ENCODE peak calls at places on chromosomes 12 and 14, in eight cellular contexts. F, D, I, R, H, G, K and V are unnamed samples.

GRCh38 chr12:118586433-118586832 is 210.1 kb downstream of the SUDS3 start:
- DNase-seq in K (no peak), R (no peak), I (no peak), D (no peak), F (no peak), H (no peak), G (no peak), V (no peak)

GRCh38 chr12:3218150-3218845 is 141.1 kb downstream of the TSPAN9 start:
- DNase-seq in D (no peak), H (no peak), G (no peak), I (peak; percentile 70), K (peak; percentile 87), F (no peak), R (peak; percentile 55), V (peak; percentile 58)

GRCh38 chr14:30958555-30959407 is 66.7 kb upstream of the AP4S1 start:
- DNase-seq in F (no peak), K (no peak), G (no peak), R (no peak), I (no peak), D (no peak), H (no peak), V (no peak)

GRCh38 chr12:188910-189621 is 24.9 kb downstream of the SLC6A12 start:
- DNase-seq in K (peak; percentile 96), R (no peak), I (peak; percentile 91), F (no peak), D (peak; percentile 64), G (peak; percentile 89), H (peak; percentile 59), V (no peak)

GRCh38 chr14:69268763-69269162 is 8.8 kb downstream of the GALNT16 start:
- DNase-seq in H (peak; percentile 63), G (no peak), I (no peak), F (no peak), R (no peak), D (no peak), K (no peak), V (no peak)

GRCh38 chr14:103576371-103577024 is 13.7 kb downstream of the COA8 start:
- DNase-seq in K (peak; percentile 92), I (peak; percentile 91), R (no peak), H (peak; percentile 89), D (no peak), F (peak; percentile 53), G (peak; percentile 53), V (peak; percentile 97)

GRCh38 chr12:77190022-77190421 is 124.7 kb upstream of the E2F7 start:
- DNase-seq in K (no peak), I (no peak), R (no peak), G (no peak), D (no peak), F (no peak), H (no peak), V (no peak)

GRCh38 chr12:100656806-100657205 is 83.3 kb downstream of the GAS2L3 start:
- DNase-seq in I (no peak), R (no peak), H (no peak), K (no peak), F (no peak), G (no peak), D (no peak), V (no peak)

GRCh38 chr14:89368490-89369477 is 48.2 kb downstream of the FOXN3 start:
- DNase-seq in G (no peak), K (no peak), R (no peak), H (no peak), F (no peak), D (no peak), I (peak; percentile 69), V (no peak)

GRCh38 chr12:70739741-70740140 is 102.5 kb upstream of the PTPRB start:
- DNase-seq in I (no peak), D (no peak), G (no peak), F (no peak), H (no peak), R (no peak), K (no peak), V (no peak)

GRCh38 chr14:72666610-72667009 is 227.3 kb downstream of the DPF3 start:
- DNase-seq in I (no peak), F (peak; percentile 35), H (peak; percentile 99), R (no peak), G (no peak), K (no peak), D (no peak), V (no peak)

GRCh38 chr12:124389537-124390441 is 94.9 kb downstream of the RFLNA start:
- DNase-seq in D (no peak), K (no peak), H (no peak), F (no peak), R (no peak), G (no peak), I (no peak), V (no peak)

GRCh38 chr12:124392271-124392990 is 97.5 kb downstream of the RFLNA start:
- DNase-seq in K (peak; percentile 77), H (no peak), R (peak; percentile 8), I (no peak), G (peak; percentile 75), F (peak; percentile 55), D (no peak), V (peak; percentile 85)

GRCh38 chr12:124391340-124392261 is 96.7 kb downstream of the RFLNA start:
- DNase-seq in H (peak; percentile 80), K (no peak), G (no peak), F (peak; percentile 29), D (peak; percentile 18), I (no peak), R (peak; percentile 75), V (peak; percentile 66)

GRCh38 chr12:124388679-124389536 is 94.0 kb downstream of the RFLNA start:
- DNase-seq in F (no peak), D (peak; percentile 52), G (peak; percentile 72), I (peak; percentile 94), K (peak; percentile 93), R (no peak), H (peak; percentile 79), V (peak; percentile 88)

DNA sequence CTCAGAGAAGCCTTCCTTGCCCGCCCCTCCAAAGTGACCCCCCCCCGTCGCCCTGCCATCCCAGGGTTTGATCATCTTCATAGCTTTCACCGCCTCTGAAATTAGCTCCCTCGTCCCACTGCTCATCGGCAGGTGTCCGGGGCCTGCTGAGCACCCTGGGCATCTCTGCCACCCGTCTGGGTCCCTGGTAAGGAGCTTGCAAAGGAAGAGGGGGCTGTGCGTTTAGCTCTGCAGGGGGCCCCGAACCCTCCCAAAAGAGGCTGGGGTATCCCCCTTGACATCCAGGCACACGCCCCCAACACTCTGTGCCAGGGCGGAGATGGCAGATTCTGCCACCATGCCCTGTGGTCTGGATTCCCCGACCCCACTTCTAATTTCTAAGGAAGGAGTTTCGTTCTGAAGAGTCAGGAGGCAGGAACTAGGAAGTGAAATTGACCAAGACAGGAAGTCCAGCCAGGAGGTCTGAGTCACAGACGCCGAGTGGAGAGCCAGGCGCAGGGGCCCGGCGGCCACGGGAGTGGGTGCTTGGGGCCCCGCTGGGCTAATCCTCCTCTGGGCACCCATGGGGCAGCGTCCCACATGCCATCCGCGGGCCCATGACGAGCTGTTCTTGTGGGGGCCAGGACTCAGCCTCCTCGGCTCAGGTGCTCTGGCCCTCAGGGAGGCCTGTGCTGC is 95.7 kb downstream of the RFLNA start:
- DNase-seq in I (no peak), F (peak; percentile 27), K (no peak), R (peak; percentile 45), H (peak; percentile 83), D (no peak), G (no peak), V (peak; percentile 84)
- H3K4me3 ChIP-seq in I (no peak overlapping the region), F (peak overlapping the region; percentile 46), K (no peak overlapping the region), R (peak overlapping the region; percentile 38), H (peak overlapping the region; percentile 45), D (no peak overlapping the region), G (no peak overlapping the region), V (peak overlapping the region; percentile 34)

GRCh38 chr14:53916239-53916638 is 40.4 kb downstream of the BMP4 start:
- DNase-seq in K (no peak), I (no peak), R (no peak), F (no peak), H (no peak), G (no peak), D (no peak), V (no peak)
- TF ChIP-seq CTCF in K (no peak), I (no peak), R (no peak), F (no peak), H (no peak), G (no peak), D (no peak), V (no peak)

DNA sequence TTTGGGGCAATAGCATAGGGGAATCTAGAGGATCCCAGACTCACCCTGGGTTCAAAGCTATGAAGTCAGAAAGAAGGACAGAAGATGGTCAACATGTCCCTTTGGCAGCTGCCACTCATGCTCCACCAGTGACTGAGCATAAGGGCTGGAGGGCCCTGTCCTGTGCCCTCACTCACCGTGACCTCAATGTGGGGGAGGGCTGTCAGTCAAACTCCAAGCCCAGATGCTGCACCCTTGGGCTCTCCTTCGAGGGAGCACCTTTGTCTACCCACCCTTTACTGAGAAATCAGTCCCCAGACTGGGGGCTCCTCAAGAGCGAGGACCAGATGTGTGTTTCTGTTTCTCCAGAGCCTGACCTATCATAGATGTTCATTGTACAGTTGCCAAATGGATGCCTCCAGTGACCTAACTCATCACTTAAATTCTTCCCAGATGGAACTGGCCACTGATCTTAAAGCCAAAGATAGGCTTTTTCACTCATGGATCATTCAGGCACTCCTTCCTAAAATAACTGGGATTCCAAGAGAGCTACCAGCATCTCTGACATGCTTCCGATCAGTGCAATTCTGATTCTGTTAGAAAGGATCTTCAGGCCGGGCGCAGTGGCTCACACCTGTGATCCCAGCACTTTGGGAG is 27.2 kb upstream of the VSX2 start:
- DNase-seq in R (no peak), F (no peak), G (no peak), K (no peak), H (no peak), D (no peak), I (no peak), V (no peak)
- H3K9me2 ChIP-seq in R (no peaks in the 10 kb centered on the region), F (no peaks in the 10 kb centered on the region), G (no peaks in the 10 kb centered on the region), K (no peaks in the 10 kb centered on the region), H (no peaks in the 10 kb centered on the region), D (no peaks in the 10 kb centered on the region), I (no peaks in the 10 kb centered on the region), V (no peaks in the 10 kb centered on the region)

GRCh38 chr12:13087766-13088165 is 15.7 kb downstream of the GSG1 start:
- DNase-seq in D (no peak), H (no peak), F (no peak), K (no peak), R (no peak), I (no peak), G (peak; percentile 58), V (no peak)

GRCh38 chr12:13082866-13083265 is 20.6 kb downstream of the GSG1 start:
- DNase-seq in R (no peak), G (no peak), F (no peak), D (no peak), I (no peak), H (no peak), K (no peak), V (no peak)

GRCh38 chr12:13088503-13088902 is 15.0 kb downstream of the GSG1 start:
- DNase-seq in K (no peak), I (no peak), D (no peak), F (no peak), H (no peak), G (peak; percentile 92), R (no peak), V (no peak)

GRCh38 chr12:13085968-13086686 is 17.3 kb downstream of the GSG1 start:
- DNase-seq in D (no peak), F (no peak), R (no peak), I (no peak), G (no peak), K (no peak), H (no peak), V (no peak)

GRCh38 chr12:13084898-13085640 is 18.4 kb downstream of the GSG1 start:
- DNase-seq in R (no peak), F (no peak), G (no peak), H (no peak), K (no peak), D (no peak), I (no peak), V (no peak)
- H3K4me3 ChIP-seq in R (no peak overlapping the region), F (no peak overlapping the region), G (no peak overlapping the region), H (no peak overlapping the region), K (no peak overlapping the region), D (no peak overlapping the region), I (no peak overlapping the region), V (no peak overlapping the region)